ENCODE peak calls at places on chromosomes 12 and 14, in eight cellular contexts. F, E, H, P, N, A, Y and L are unnamed samples.
A peak's percentile ranks its signal among the peaks of the same experiment; 100 is the strongest.

GRCh38 chr12:49956663-49957569 is 4.8 kb upstream of the AQP5 start:
- DNase-seq in F (no peak), E (no peak), H (no peak), P (no peak), N (no peak), A (no peak), Y (no peak), L (no peak)

GRCh38 chr12:109461049-109461845 is 15.9 kb downstream of the KCTD10 start:
- DNase-seq in F (no peak), E (no peak), H (no peak), P (no peak), N (no peak), A (no peak), Y (no peak), L (peak; percentile 73)

GRCh38 chr12:72610854-72611358 is 338.7 kb downstream of the TRHDE start:
- DNase-seq in F (no peak), E (peak; percentile 69), H (no peak), P (no peak), N (no peak), A (no peak), Y (no peak), L (no peak)

GRCh38 chr14:32329146-32329545 is at the start of gene AKAP6:
- DNase-seq in F (no peak), E (no peak), H (no peak), P (no peak), N (no peak), A (peak; percentile 56), Y (no peak), L (no peak)

GRCh38 chr12:107402041-107403022 is 283.3 kb upstream of the PWP1 start:
- DNase-seq in F (peak; percentile 47), E (peak; percentile 97), H (no peak), P (no peak), N (peak; percentile 42), A (peak; percentile 64), Y (no peak), L (peak; percentile 66)

GRCh38 chr12:6613776-6614512 is 6.8 kb upstream of the CHD4 start:
- DNase-seq in F (peak; percentile 68), E (peak; percentile 99), H (no peak), P (peak; percentile 77), N (peak; percentile 90), A (peak; percentile 88), Y (peak; percentile 88), L (peak; percentile 80)

GRCh38 chr12:52452101-52452500 is at the start of gene KRT6B:
- DNase-seq in F (no peak), E (no peak), H (no peak), P (no peak), N (no peak), A (no peak), Y (no peak), L (no peak)

GRCh38 chr12:80954857-80955520 is 17.3 kb upstream of the LIN7A start:
- DNase-seq in F (no peak), E (no peak), H (no peak), P (no peak), N (no peak), A (no peak), Y (no peak), L (no peak)

GRCh38 chr12:66653801-66654200 is 25.1 kb downstream of the GRIP1 start:
- DNase-seq in F (no peak), E (peak; percentile 73), H (no peak), P (no peak), N (no peak), A (no peak), Y (no peak), L (no peak)

GRCh38 chr12:53231859-53232640 is at the start of gene RARG:
- DNase-seq in F (peak; percentile 87), E (peak; percentile 89), H (no peak), P (peak; percentile 46), N (peak; percentile 63), A (peak; percentile 93), Y (peak; percentile 62), L (peak; percentile 61)

GRCh38 chr12:13956060-13956590 is 25.3 kb downstream of the GRIN2B start:
- DNase-seq in F (no peak), E (no peak), H (no peak), P (no peak), N (no peak), A (no peak), Y (no peak), L (no peak)

GRCh38 chr12:93571854-93572711 is at the start of gene SOCS2:
- DNase-seq in F (peak; percentile 35), E (peak; percentile 90), H (no peak), P (no peak), N (peak; percentile 31), A (peak; percentile 84), Y (peak; percentile 47), L (peak; percentile 71)

GRCh38 chr14:99605299-99605961 is 1.4 kb upstream of the CCDC85C start:
- DNase-seq in F (peak; percentile 64), E (peak; percentile 79), H (no peak), P (no peak), N (peak; percentile 74), A (peak; percentile 84), Y (peak; percentile 60), L (peak; percentile 55)

GRCh38 chr12:53128780-53129747 is 25.8 kb downstream of the SOAT2 start:
- DNase-seq in F (no peak), E (no peak), H (no peak), P (no peak), N (no peak), A (no peak), Y (no peak), L (no peak)

GRCh38 chr12:124334976-124335375 is 40.1 kb downstream of the RFLNA start:
- DNase-seq in F (no peak), E (no peak), H (no peak), P (no peak), N (no peak), A (no peak), Y (no peak), L (no peak)

GRCh38 chr12:48982397-48983080 is 4.4 kb downstream of the WNT1 start:
- DNase-seq in F (no peak), E (peak; percentile 31), H (no peak), P (no peak), N (no peak), A (no peak), Y (no peak), L (no peak)

GRCh38 chr12:131008461-131009270 is 55.0 kb downstream of the ADGRD1 start:
- DNase-seq in F (no peak), E (no peak), H (no peak), P (no peak), N (no peak), A (no peak), Y (no peak), L (no peak)

GRCh38 chr14:80278293-80279037 is 67.2 kb upstream of the DIO2 start:
- DNase-seq in F (no peak), E (no peak), H (no peak), P (peak; percentile 2), N (peak; percentile 27), A (no peak), Y (peak; percentile 30), L (no peak)

GRCh38 chr14:32472512-32473472 is 143.7 kb downstream of the AKAP6 start:
- DNase-seq in F (no peak), E (peak; percentile 49), H (no peak), P (no peak), N (no peak), A (no peak), Y (peak; percentile 27), L (no peak)

GRCh38 chr14:62557416-62557815 is 487.8 kb downstream of the KCNH5 start:
- DNase-seq in F (no peak), E (no peak), H (no peak), P (no peak), N (no peak), A (no peak), Y (no peak), L (no peak)

GRCh38 chr12:52335598-52336262 is 14.5 kb upstream of the KRT83 start:
- DNase-seq in F (no peak), E (no peak), H (no peak), P (no peak), N (peak; percentile 43), A (peak; percentile 78), Y (no peak), L (no peak)

GRCh38 chr14:28059254-28059653 is 707.3 kb upstream of the FOXG1 start:
- DNase-seq in F (no peak), E (no peak), H (no peak), P (no peak), N (no peak), A (no peak), Y (no peak), L (no peak)

GRCh38 chr14:59897757-59898383 is 22.1 kb upstream of the LRRC9 start:
- DNase-seq in F (peak; percentile 13), E (peak; percentile 71), H (no peak), P (no peak), N (peak; percentile 44), A (peak; percentile 51), Y (no peak), L (peak; percentile 58)

GRCh38 chr14:93206793-93207467 is at the start of the genes GON7 and UBR7:
- DNase-seq in F (peak; percentile 90), E (peak; percentile 99), H (peak; percentile 84), P (peak; percentile 78), N (peak; percentile 94), A (peak; percentile 96), Y (peak; percentile 94), L (peak; percentile 96)
- H3K4me1 ChIP-seq in F (peaks cover 24% of the 10 kb centered on the region), E (no peaks in the 10 kb centered on the region), H (no peaks in the 10 kb centered on the region), P (peaks cover 9% of the 10 kb centered on the region), N (peaks cover 33% of the 10 kb centered on the region), A (peaks cover 6% of the 10 kb centered on the region), Y (peaks cover 18% of the 10 kb centered on the region), L (no peaks in the 10 kb centered on the region)

GRCh38 chr14:106605548-106606448 is 1079.4 kb downstream of the TMEM121 start:
- DNase-seq in F (no peak), E (peak; percentile 44), H (no peak), P (no peak), N (peak; percentile 52), A (peak; percentile 54), Y (no peak), L (peak; percentile 62)
- TF ChIP-seq CTCF in F (no peak), E (no peak), H (peak; percentile 55), P (no peak), N (no peak), A (peak; percentile 48), Y (no peak), L (peak; percentile 49)

GRCh38 chr12:111506260-111506659 is 92.9 kb downstream of the ATXN2 start:
- DNase-seq in F (no peak), E (no peak), H (no peak), P (no peak), N (no peak), A (no peak), Y (no peak), L (no peak)
- H3K4me3 ChIP-seq in F (no peak overlapping the region), E (no peak overlapping the region), H (no peak overlapping the region), P (no peak overlapping the region), N (no peak overlapping the region), A (no peak overlapping the region), Y (no peak overlapping the region), L (no peak overlapping the region)

DNA sequence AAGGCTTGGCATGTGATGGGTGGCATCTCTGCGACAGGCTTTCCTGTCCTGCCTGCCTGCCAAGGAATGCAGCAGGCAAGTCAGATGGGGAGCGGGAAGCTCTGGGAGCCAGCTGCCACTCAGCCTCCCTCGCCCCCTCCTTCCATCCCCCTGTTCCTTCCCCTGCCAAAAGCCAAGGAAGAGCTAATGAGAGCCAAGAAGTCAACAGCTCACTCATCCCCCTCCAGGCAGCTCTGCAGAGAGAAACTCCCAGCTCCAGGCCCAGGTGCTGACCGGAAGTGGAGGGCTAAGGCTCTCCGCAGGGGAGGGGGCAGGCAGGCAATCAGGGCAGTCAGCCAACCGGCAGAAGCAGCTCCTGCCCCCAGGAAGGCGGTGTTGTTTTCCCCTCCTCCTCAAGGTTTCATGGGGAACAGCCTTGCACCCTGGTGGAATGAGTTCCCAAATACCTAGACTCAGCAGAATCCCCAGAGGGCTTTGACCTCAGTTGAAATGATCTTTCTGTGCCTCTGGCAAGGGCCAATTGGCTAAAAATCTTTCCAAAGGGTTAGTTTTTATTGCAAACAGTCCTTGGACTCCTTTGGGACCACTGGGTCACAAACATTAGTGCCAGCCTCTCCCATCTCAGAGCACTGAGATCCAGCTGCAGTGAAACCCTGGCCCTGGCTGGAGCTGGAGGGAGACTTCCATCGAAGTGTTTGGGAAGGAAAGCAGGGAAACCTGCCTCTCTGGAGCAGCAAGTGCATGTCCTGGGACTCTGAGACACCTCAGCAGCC is 349.1 kb downstream of the DPF3 start:
- DNase-seq in F (no peak), E (peak; percentile 91), H (no peak), P (no peak), N (no peak), A (no peak), Y (no peak), L (no peak)
- H3K4me1 ChIP-seq in F (no peaks in the 10 kb centered on the region), E (no peaks in the 10 kb centered on the region), H (no peaks in the 10 kb centered on the region), P (peaks cover 6% of the 10 kb centered on the region), N (no peaks in the 10 kb centered on the region), A (peaks cover 9% of the 10 kb centered on the region), Y (peaks cover 26% of the 10 kb centered on the region), L (no peaks in the 10 kb centered on the region)